ENCODE peak calls at places on chromosomes 12 and 14, in four cellular contexts. One of them, this sample, is unnamed.
A peak's percentile ranks its signal among the peaks of the same experiment; 100 is the strongest.

GRCh38 chr12:103503546-103504480 is 8.0 kb upstream of the C12orf42 start:
- DNase-seq in K562: peak; percentile 12
- DNase-seq in HepG2: peak; percentile 13
- DNase-seq in GM12878: no peak
- DNase-seq in this sample: peak; percentile 23

GRCh38 chr14:39028620-39029019 is 74.4 kb downstream of the SEC23A start:
- DNase-seq in GM12878: no peak
- DNase-seq in K562: no peak
- DNase-seq in HepG2: no peak
- DNase-seq in this sample: no peak

GRCh38 chr12:105803292-105803691 is 335.5 kb downstream of the NUAK1 start:
- DNase-seq in HepG2: peak; percentile 3
- DNase-seq in GM12878: no peak
- DNase-seq in K562: no peak
- DNase-seq in this sample: no peak

GRCh38 chr12:127263621-127264020 is 1003.3 kb upstream of the TMEM132C start:
- DNase-seq in GM12878: no peak
- DNase-seq in K562: no peak
- DNase-seq in HepG2: no peak
- DNase-seq in this sample: no peak

GRCh38 chr12:12035229-12035628 is 35.5 kb upstream of the BCL2L14 start:
- DNase-seq in K562: no peak
- DNase-seq in GM12878: no peak
- DNase-seq in HepG2: no peak
- DNase-seq in this sample: no peak

GRCh38 chr14:68879841-68880575 is 87.1 kb upstream of the ZFP36L1 start:
- DNase-seq in K562: no peak
- DNase-seq in HepG2: no peak
- DNase-seq in GM12878: no peak
- DNase-seq in this sample: no peak

GRCh38 chr12:68106160-68106559 is 53.4 kb downstream of the IFNG start:
- DNase-seq in K562: no peak
- DNase-seq in HepG2: no peak
- DNase-seq in GM12878: no peak
- DNase-seq in this sample: no peak

GRCh38 chr14:57834961-57835360 is 30.9 kb downstream of the SLC35F4 start:
- DNase-seq in K562: no peak
- DNase-seq in HepG2: no peak
- DNase-seq in GM12878: no peak
- DNase-seq in this sample: no peak

GRCh38 chr12:26869908-26870459 is 37.0 kb upstream of the ITPR2 start:
- DNase-seq in HepG2: no peak
- DNase-seq in K562: no peak
- DNase-seq in GM12878: no peak
- DNase-seq in this sample: no peak

GRCh38 chr14:44403194-44403593 is 103.9 kb downstream of the FSCB start:
- DNase-seq in HepG2: no peak
- DNase-seq in GM12878: no peak
- DNase-seq in K562: no peak
- DNase-seq in this sample: no peak

GRCh38 chr12:42161529-42161928 is 16.9 kb upstream of the GXYLT1 start:
- DNase-seq in GM12878: no peak
- DNase-seq in K562: no peak
- DNase-seq in HepG2: no peak
- DNase-seq in this sample: no peak

GRCh38 chr12:109963743-109964429 is 32.3 kb downstream of the GIT2 start:
- DNase-seq in GM12878: no peak
- DNase-seq in K562: no peak
- DNase-seq in HepG2: no peak
- DNase-seq in this sample: no peak

GRCh38 chr12:28486521-28486920 is 296.3 kb downstream of the CCDC91 start:
- DNase-seq in GM12878: no peak
- DNase-seq in HepG2: no peak
- DNase-seq in K562: no peak
- DNase-seq in this sample: no peak

GRCh38 chr12:20120296-20120695 is 248.0 kb upstream of the PDE3A start:
- DNase-seq in K562: no peak
- DNase-seq in GM12878: no peak
- DNase-seq in HepG2: no peak
- DNase-seq in this sample: no peak

GRCh38 chr12:5945071-5946008 is at the start of gene ANO2:
- DNase-seq in HepG2: no peak
- DNase-seq in GM12878: no peak
- DNase-seq in K562: no peak
- DNase-seq in this sample: peak; percentile 71

GRCh38 chr12:79512068-79512467 is 178.7 kb downstream of the PAWR start:
- DNase-seq in GM12878: no peak
- DNase-seq in K562: no peak
- DNase-seq in HepG2: no peak
- DNase-seq in this sample: no peak

GRCh38 chr12:60148109-60148508 is 552.3 kb downstream of the SLC16A7 start:
- DNase-seq in HepG2: no peak
- DNase-seq in GM12878: no peak
- DNase-seq in K562: no peak
- DNase-seq in this sample: no peak

GRCh38 chr12:104790296-104791125 is 167.6 kb downstream of the SLC41A2 start:
- DNase-seq in K562: peak; percentile 60
- DNase-seq in GM12878: peak; percentile 13
- DNase-seq in HepG2: peak; percentile 5
- DNase-seq in this sample: peak; percentile 74

GRCh38 chr14:41636492-41637392 is 30.1 kb downstream of the LRFN5 start:
- DNase-seq in K562: no peak
- DNase-seq in GM12878: no peak
- DNase-seq in HepG2: peak; percentile 35
- DNase-seq in this sample: no peak

GRCh38 chr12:94372379-94372930 is 87.2 kb downstream of the CEP83 start:
- DNase-seq in K562: no peak
- DNase-seq in HepG2: no peak
- DNase-seq in GM12878: peak; percentile 24
- DNase-seq in this sample: no peak

GRCh38 chr12:78981-79380 is 12.4 kb downstream of the IQSEC3 start:
- DNase-seq in K562: no peak
- DNase-seq in HepG2: no peak
- DNase-seq in GM12878: no peak
- DNase-seq in this sample: no peak

GRCh38 chr14:92658160-92658559 is 90.3 kb downstream of the LGMN start:
- DNase-seq in HepG2: no peak
- DNase-seq in GM12878: no peak
- DNase-seq in K562: no peak
- DNase-seq in this sample: no peak

GRCh38 chr12:106583578-106584103 is 837 bp downstream of the RFX4 start:
- DNase-seq in K562: no peak
- DNase-seq in HepG2: no peak
- DNase-seq in GM12878: no peak
- DNase-seq in this sample: peak; percentile 54

GRCh38 chr12:46983959-46984833 is 95.2 kb upstream of the PCED1B start:
- DNase-seq in K562: no peak
- DNase-seq in HepG2: peak; percentile 51
- DNase-seq in GM12878: peak; percentile 2
- DNase-seq in this sample: peak; percentile 38

GRCh38 chr14:89848165-89848564 is 106.4 kb downstream of the EFCAB11 start:
- DNase-seq in K562: no peak
- DNase-seq in GM12878: no peak
- DNase-seq in HepG2: no peak
- DNase-seq in this sample: no peak

GRCh38 chr14:79044894-79045624 is 874.9 kb downstream of the NRXN3 start:
- DNase-seq in HepG2: no peak
- DNase-seq in GM12878: no peak
- DNase-seq in K562: no peak
- DNase-seq in this sample: no peak

GRCh38 chr12:91877461-91878230 is 268.0 kb downstream of the BTG1 start:
- DNase-seq in HepG2: no peak
- DNase-seq in K562: no peak
- DNase-seq in GM12878: no peak
- DNase-seq in this sample: no peak

GRCh38 chr12:15772405-15773018 is 16.7 kb downstream of the EPS8 start:
- DNase-seq in HepG2: peak; percentile 19
- DNase-seq in GM12878: no peak
- DNase-seq in K562: no peak
- DNase-seq in this sample: no peak

GRCh38 chr14:93548102-93548843 is 117.5 kb downstream of the UNC79 start:
- DNase-seq in GM12878: peak; percentile 68
- DNase-seq in HepG2: no peak
- DNase-seq in K562: no peak
- DNase-seq in this sample: no peak

GRCh38 chr12:56634837-56635538 is 4.9 kb upstream of the BAZ2A start:
- DNase-seq in HepG2: peak; percentile 75
- DNase-seq in GM12878: no peak
- DNase-seq in K562: peak; percentile 78
- DNase-seq in this sample: peak; percentile 66

GRCh38 chr12:77204055-77204454 is 138.7 kb upstream of the E2F7 start:
- DNase-seq in HepG2: no peak
- DNase-seq in GM12878: no peak
- DNase-seq in K562: no peak
- DNase-seq in this sample: peak; percentile 9

GRCh38 chr12:14185441-14186192 is 179.9 kb upstream of the ATF7IP start:
- DNase-seq in K562: peak; percentile 12
- DNase-seq in HepG2: peak; percentile 26
- DNase-seq in GM12878: no peak
- DNase-seq in this sample: peak; percentile 57
- TF ChIP-seq FOXM1 in K562: no peak
- TF ChIP-seq FOXM1 in HepG2: no peak
- TF ChIP-seq FOXM1 in GM12878: no peak
- TF ChIP-seq FOXM1 in this sample: no peak

GRCh38 chr14:74739293-74740030 is 23.7 kb upstream of the YLPM1 start:
- DNase-seq in GM12878: no peak
- DNase-seq in HepG2: no peak
- DNase-seq in K562: no peak
- DNase-seq in this sample: no peak
- TF ChIP-seq SP1 in GM12878: no peak
- TF ChIP-seq SP1 in HepG2: no peak
- TF ChIP-seq SP1 in K562: no peak
- TF ChIP-seq SP1 in this sample: no peak

GRCh38 chr12:1122803-1123202 is 131.8 kb downstream of the ERC1 start:
- DNase-seq in HepG2: no peak
- DNase-seq in GM12878: no peak
- DNase-seq in K562: peak; percentile 8
- DNase-seq in this sample: no peak

GRCh38 chr12:1117371-1117770 is 126.3 kb downstream of the ERC1 start:
- DNase-seq in GM12878: no peak
- DNase-seq in HepG2: no peak
- DNase-seq in K562: no peak
- DNase-seq in this sample: no peak

GRCh38 chr12:1115471-1116242 is 124.6 kb downstream of the ERC1 start:
- DNase-seq in GM12878: no peak
- DNase-seq in HepG2: no peak
- DNase-seq in K562: no peak
- DNase-seq in this sample: no peak

GRCh38 chr12:1117970-1118563 is 127.0 kb downstream of the ERC1 start:
- DNase-seq in K562: peak; percentile 44
- DNase-seq in GM12878: no peak
- DNase-seq in HepG2: peak; percentile 40
- DNase-seq in this sample: peak; percentile 46
- TF ChIP-seq FOXM1 in K562: no peak
- TF ChIP-seq FOXM1 in GM12878: no peak
- TF ChIP-seq FOXM1 in HepG2: no peak
- TF ChIP-seq FOXM1 in this sample: no peak

GRCh38 chr12:122124370-122124769 is 45.8 kb downstream of the MLXIP start:
- DNase-seq in HepG2: no peak
- DNase-seq in GM12878: no peak
- DNase-seq in K562: no peak
- DNase-seq in this sample: no peak
- TF ChIP-seq SP1 in HepG2: no peak
- TF ChIP-seq SP1 in GM12878: no peak
- TF ChIP-seq SP1 in K562: no peak
- TF ChIP-seq SP1 in this sample: no peak

DNA sequence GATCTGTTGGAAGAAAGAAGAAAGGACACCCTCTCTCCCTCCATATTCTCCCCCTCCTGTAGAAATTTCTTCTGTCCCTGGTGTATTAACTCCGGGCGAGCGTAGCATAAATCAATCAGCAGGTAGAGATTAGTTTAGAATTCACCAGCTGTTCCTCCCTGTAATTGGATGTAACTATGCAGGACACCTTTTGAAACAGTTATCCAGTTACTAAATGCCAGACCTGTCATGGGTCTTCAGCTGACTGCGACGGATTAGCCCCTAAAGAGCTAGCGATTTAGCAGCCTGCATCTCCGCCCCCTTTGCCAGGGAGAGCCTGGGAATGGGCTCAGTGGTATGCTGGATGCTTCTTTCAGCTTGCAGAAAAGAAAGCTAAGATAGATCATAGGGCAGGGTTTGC is 16.4 kb downstream of the COPZ1 start:
- DNase-seq in GM12878: no peak
- DNase-seq in K562: no peak
- DNase-seq in HepG2: no peak
- DNase-seq in this sample: no peak
- TF ChIP-seq FOXM1 in GM12878: no peak
- TF ChIP-seq FOXM1 in K562: no peak
- TF ChIP-seq FOXM1 in HepG2: no peak
- TF ChIP-seq FOXM1 in this sample: no peak

DNA sequence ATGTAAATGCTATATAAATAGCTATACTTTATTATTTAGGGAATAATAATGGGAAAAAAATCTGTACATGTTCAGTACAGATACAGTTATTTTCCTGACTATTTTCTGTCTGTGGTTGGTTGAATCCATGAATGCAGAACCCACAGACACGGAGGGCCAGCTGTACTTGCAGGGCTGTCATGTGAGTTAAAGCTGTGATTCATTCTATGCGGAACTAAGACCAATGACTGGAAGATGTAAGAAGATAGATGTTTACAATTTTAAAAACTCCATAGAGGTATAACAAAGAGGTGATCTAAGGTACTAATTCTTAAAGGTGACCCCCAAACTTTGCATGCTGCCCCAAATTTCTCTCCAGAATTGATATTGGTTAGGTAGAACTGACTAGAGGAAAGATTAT is 14.6 kb downstream of the PCNX4 start:
- DNase-seq in GM12878: no peak
- DNase-seq in HepG2: no peak
- DNase-seq in K562: no peak
- DNase-seq in this sample: no peak
- TF ChIP-seq SP1 in GM12878: no peak
- TF ChIP-seq SP1 in HepG2: no peak
- TF ChIP-seq SP1 in K562: no peak
- TF ChIP-seq SP1 in this sample: no peak

DNA sequence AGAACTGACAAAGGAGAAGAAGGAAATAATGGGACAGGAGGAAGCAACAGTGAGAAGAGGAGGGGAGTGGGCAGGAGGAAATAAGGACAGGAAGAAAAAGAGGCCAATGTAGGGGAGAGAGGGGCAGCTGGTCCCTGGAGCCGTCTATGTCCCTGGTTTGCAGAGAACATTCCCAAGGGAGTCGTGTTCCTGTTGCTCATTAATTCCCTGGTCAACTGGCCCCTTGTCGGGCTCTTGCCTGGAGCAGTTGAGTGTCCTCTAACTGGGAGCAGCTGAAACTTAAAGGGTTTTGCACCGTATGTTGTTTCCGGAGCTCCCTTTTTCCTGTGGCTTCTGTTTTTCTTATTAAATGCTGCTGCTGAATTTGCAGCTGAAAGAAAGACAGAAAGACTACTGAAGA is 146.4 kb upstream of the RFLNA start:
- DNase-seq in HepG2: no peak
- DNase-seq in K562: no peak
- DNase-seq in GM12878: no peak
- DNase-seq in this sample: no peak
- TF ChIP-seq FOXM1 in HepG2: no peak
- TF ChIP-seq FOXM1 in K562: no peak
- TF ChIP-seq FOXM1 in GM12878: no peak
- TF ChIP-seq FOXM1 in this sample: no peak

GRCh38 chr14:91373591-91374245 is 43.9 kb downstream of the CCDC88C start:
- DNase-seq in GM12878: peak; percentile 80
- DNase-seq in HepG2: no peak
- DNase-seq in K562: no peak
- DNase-seq in this sample: no peak
- TF ChIP-seq SP1 in GM12878: peak; percentile 66
- TF ChIP-seq SP1 in HepG2: no peak
- TF ChIP-seq SP1 in K562: no peak
- TF ChIP-seq SP1 in this sample: no peak

This sample was measured in HEK293T.